ENCODE peak calls at places on chromosome 7, in ten cellular contexts. A, C, P, V, O, S, Y, D, Q and U are unnamed samples.
A peak's percentile ranks its signal among the peaks of the same experiment; 100 is the strongest.

GRCh38 chr7:49001610-49002033 is 77.3 kb downstream of the CDC14C start:
- DNase-seq in A (no peak), C (no peak), P (peak; percentile 31), V (no peak), O (no peak), S (peak; percentile 32), Y (no peak), D (no peak), Q (peak; percentile 86), U (no peak)

GRCh38 chr7:114922151-114922651 is 307 bp downstream of the MDFIC start:
- DNase-seq in A (peak; percentile 89), C (peak; percentile 59), P (peak; percentile 39), V (no peak), O (no peak), S (no peak), Y (peak; percentile 28), D (peak; percentile 38), Q (peak; percentile 49), U (peak; percentile 27)

GRCh38 chr7:75888464-75889222 is 9.8 kb downstream of the RHBDD2 start:
- DNase-seq in A (no peak), C (peak; percentile 63), P (no peak), V (no peak), O (no peak), S (no peak), Y (no peak), D (no peak), Q (no peak), U (no peak)

GRCh38 chr7:107372298-107372697 is 97.6 kb upstream of the GPR22 start:
- DNase-seq in A (no peak), C (no peak), P (peak; percentile 20), V (no peak), O (no peak), S (no peak), Y (no peak), D (peak; percentile 42), Q (no peak), U (no peak)

GRCh38 chr7:11702938-11703337 is 129.1 kb downstream of the THSD7A start:
- DNase-seq in A (no peak), C (peak; percentile 38), P (no peak), V (no peak), O (no peak), S (no peak), Y (no peak), D (no peak), Q (no peak), U (no peak)

GRCh38 chr7:65441010-65441409 is 67.4 kb downstream of the ZNF92 start:
- DNase-seq in A (no peak), C (no peak), P (peak; percentile 77), V (no peak), O (no peak), S (no peak), Y (no peak), D (peak; percentile 75), Q (no peak), U (no peak)

GRCh38 chr7:137302075-137302474 is 41.5 kb downstream of the PTN start:
- DNase-seq in A (no peak), C (no peak), P (no peak), V (no peak), O (no peak), S (no peak), Y (no peak), D (no peak), Q (no peak), U (no peak)

GRCh38 chr7:74074731-74075130 is 8.9 kb upstream of the LIMK1 start:
- DNase-seq in A (no peak), C (no peak), P (no peak), V (no peak), O (no peak), S (no peak), Y (no peak), D (no peak), Q (no peak), U (no peak)

GRCh38 chr7:27145884-27146401 is 1.6 kb downstream of the HOXA6 start:
- DNase-seq in A (no peak), C (no peak), P (no peak), V (no peak), O (peak; percentile 25), S (no peak), Y (no peak), D (no peak), Q (no peak), U (no peak)

GRCh38 chr7:98185101-98185500 is 26.1 kb upstream of the BHLHA15 start:
- DNase-seq in A (no peak), C (no peak), P (no peak), V (no peak), O (no peak), S (no peak), Y (no peak), D (no peak), Q (no peak), U (no peak)

GRCh38 chr7:150374472-150374871 is 4.7 kb upstream of the ZNF775 start:
- DNase-seq in A (no peak), C (no peak), P (no peak), V (no peak), O (no peak), S (no peak), Y (no peak), D (no peak), Q (no peak), U (no peak)

GRCh38 chr7:91573405-91573804 is 307.1 kb downstream of the MTERF1 start:
- DNase-seq in A (no peak), C (no peak), P (no peak), V (no peak), O (no peak), S (no peak), Y (no peak), D (no peak), Q (no peak), U (no peak)

GRCh38 chr7:148242271-148242801 is 348.2 kb upstream of the C7orf33 start:
- DNase-seq in A (no peak), C (no peak), P (peak; percentile 55), V (peak; percentile 47), O (no peak), S (peak; percentile 64), Y (no peak), D (peak; percentile 43), Q (peak; percentile 66), U (no peak)

GRCh38 chr7:140526901-140527664 is 47.8 kb upstream of the MKRN1 start:
- DNase-seq in A (no peak), C (no peak), P (no peak), V (no peak), O (no peak), S (no peak), Y (no peak), D (no peak), Q (peak; percentile 37), U (no peak)

GRCh38 chr7:134502463-134502862 is 24.9 kb upstream of the AKR1B10 start:
- DNase-seq in A (no peak), C (no peak), P (peak; percentile 58), V (no peak), O (peak; percentile 40), S (no peak), Y (no peak), D (peak; percentile 30), Q (no peak), U (no peak)
- H3K27ac ChIP-seq in A (no peak overlapping the region), C (no peak overlapping the region), P (no peak overlapping the region), V (no peak overlapping the region), O (no peak overlapping the region), S (no peak overlapping the region), Y (no peak overlapping the region), D (no peak overlapping the region), Q (no peak overlapping the region), U (no peak overlapping the region)

GRCh38 chr7:123537026-123537642 is 2.7 kb upstream of the IQUB start:
- DNase-seq in A (no peak), C (no peak), P (peak; percentile 6), V (no peak), O (no peak), S (no peak), Y (no peak), D (peak; percentile 6), Q (no peak), U (no peak)
- TF ChIP-seq CTCF in A (peak; percentile 59), C (peak; percentile 53), P (peak; percentile 44), V (peak; percentile 47), O (peak; percentile 27), S (peak; percentile 26), Y (peak; percentile 70), D (peak; percentile 37), Q (peak; percentile 75), U (peak; percentile 76)

GRCh38 chr7:4129481-4130122 is 552.5 kb upstream of the FOXK1 start:
- DNase-seq in A (peak; percentile 66), C (no peak), P (peak; percentile 8), V (no peak), O (peak; percentile 70), S (no peak), Y (no peak), D (no peak), Q (no peak), U (no peak)
- H3K27ac ChIP-seq in A (no peak overlapping the region), C (no peak overlapping the region), P (no peak overlapping the region), V (no peak overlapping the region), O (peak overlapping the region; percentile 7), S (no peak overlapping the region), Y (no peak overlapping the region), D (no peak overlapping the region), Q (no peak overlapping the region), U (no peak overlapping the region)

GRCh38 chr7:100157334-100158228 is 942 bp downstream of the TRAPPC14 start:
- DNase-seq in A (peak; percentile 85), C (peak; percentile 67), P (peak; percentile 74), V (no peak), O (no peak), S (no peak), Y (no peak), D (no peak), Q (peak; percentile 62), U (no peak)
- TF ChIP-seq CTCF in A (no peak), C (no peak), P (no peak), V (peak; percentile 17), O (no peak), S (no peak), Y (no peak), D (peak; percentile 59), Q (no peak), U (no peak)

GRCh38 chr7:2063562-2064360 is 169.0 kb downstream of the MAD1L1 start:
- DNase-seq in A (no peak), C (peak; percentile 70), P (peak; percentile 8), V (no peak), O (no peak), S (no peak), Y (no peak), D (no peak), Q (no peak), U (no peak)
- H3K27ac ChIP-seq in A (peak overlapping the region; percentile 49), C (no peak overlapping the region), P (no peak overlapping the region), V (peak overlapping the region; percentile 0), O (no peak overlapping the region), S (no peak overlapping the region), Y (no peak overlapping the region), D (no peak overlapping the region), Q (no peak overlapping the region), U (no peak overlapping the region)